ENCODE peak calls at places on chromosomes 13 and 19, in ten cellular contexts. One of them, this sample, is unnamed.

GRCh38 chr19:10453852-10454251 is 33.5 kb downstream of the PDE4A start:
- DNase-seq in cardiac fibroblast: no peak
- DNase-seq in HFF-Myc: no peak
- DNase-seq in AG10803: no peak
- DNase-seq in lower leg skin: no peak
- DNase-seq in astrocyte: no peak
- DNase-seq in D721Med: peak; percentile 9
- DNase-seq in GM23338: no peak
- DNase-seq in gastrocnemius medialis: no peak
- DNase-seq in ascending aorta: no peak
- DNase-seq in this sample: no peak

GRCh38 chr13:22594041-22594440 is 586.7 kb upstream of the SGCG start:
- DNase-seq in cardiac fibroblast: no peak
- DNase-seq in HFF-Myc: no peak
- DNase-seq in AG10803: no peak
- DNase-seq in lower leg skin: no peak
- DNase-seq in astrocyte: no peak
- DNase-seq in D721Med: no peak
- DNase-seq in GM23338: no peak
- DNase-seq in gastrocnemius medialis: no peak
- DNase-seq in ascending aorta: no peak
- DNase-seq in this sample: no peak

GRCh38 chr13:35283856-35284255 is 192.6 kb downstream of the MAB21L1 start:
- DNase-seq in cardiac fibroblast: peak; percentile 13
- DNase-seq in HFF-Myc: peak; percentile 31
- DNase-seq in AG10803: peak; percentile 22
- DNase-seq in lower leg skin: no peak
- DNase-seq in astrocyte: peak; percentile 8
- DNase-seq in D721Med: no peak
- DNase-seq in GM23338: no peak
- DNase-seq in gastrocnemius medialis: no peak
- DNase-seq in ascending aorta: no peak
- DNase-seq in this sample: no peak

GRCh38 chr19:12943437-12944044 is 2.1 kb upstream of the RAD23A start:
- DNase-seq in cardiac fibroblast: no peak
- DNase-seq in HFF-Myc: no peak
- DNase-seq in AG10803: no peak
- DNase-seq in lower leg skin: no peak
- DNase-seq in astrocyte: no peak
- DNase-seq in D721Med: no peak
- DNase-seq in GM23338: no peak
- DNase-seq in gastrocnemius medialis: no peak
- DNase-seq in ascending aorta: no peak
- DNase-seq in this sample: no peak

GRCh38 chr19:17183858-17184271 is 31.3 kb upstream of the USE1 start:
- DNase-seq in cardiac fibroblast: no peak
- DNase-seq in HFF-Myc: no peak
- DNase-seq in AG10803: no peak
- DNase-seq in lower leg skin: no peak
- DNase-seq in astrocyte: no peak
- DNase-seq in D721Med: no peak
- DNase-seq in GM23338: no peak
- DNase-seq in gastrocnemius medialis: no peak
- DNase-seq in ascending aorta: no peak
- DNase-seq in this sample: no peak

GRCh38 chr13:23505007-23505406 is 65.2 kb upstream of the TNFRSF19 start:
- DNase-seq in cardiac fibroblast: peak; percentile 26
- DNase-seq in HFF-Myc: no peak
- DNase-seq in AG10803: peak; percentile 87
- DNase-seq in lower leg skin: no peak
- DNase-seq in astrocyte: peak; percentile 81
- DNase-seq in D721Med: no peak
- DNase-seq in GM23338: no peak
- DNase-seq in gastrocnemius medialis: no peak
- DNase-seq in ascending aorta: no peak
- DNase-seq in this sample: no peak

GRCh38 chr19:17220207-17220758 is 5.1 kb downstream of the USE1 start:
- DNase-seq in cardiac fibroblast: peak; percentile 86
- DNase-seq in HFF-Myc: no peak
- DNase-seq in AG10803: peak; percentile 72
- DNase-seq in lower leg skin: no peak
- DNase-seq in astrocyte: peak; percentile 63
- DNase-seq in D721Med: no peak
- DNase-seq in GM23338: no peak
- DNase-seq in gastrocnemius medialis: no peak
- DNase-seq in ascending aorta: no peak
- DNase-seq in this sample: no peak

GRCh38 chr13:81473366-81473899 is 1132.5 kb upstream of the SPRY2 start:
- DNase-seq in cardiac fibroblast: no peak
- DNase-seq in HFF-Myc: no peak
- DNase-seq in AG10803: no peak
- DNase-seq in lower leg skin: no peak
- DNase-seq in astrocyte: no peak
- DNase-seq in D721Med: no peak
- DNase-seq in GM23338: no peak
- DNase-seq in gastrocnemius medialis: no peak
- DNase-seq in ascending aorta: no peak
- DNase-seq in this sample: no peak

GRCh38 chr19:2332341-2333026 is 4.0 kb downstream of the SPPL2B start:
- DNase-seq in cardiac fibroblast: no peak
- DNase-seq in HFF-Myc: no peak
- DNase-seq in AG10803: peak; percentile 54
- DNase-seq in lower leg skin: no peak
- DNase-seq in astrocyte: no peak
- DNase-seq in D721Med: no peak
- DNase-seq in GM23338: no peak
- DNase-seq in gastrocnemius medialis: peak; percentile 52
- DNase-seq in ascending aorta: no peak
- DNase-seq in this sample: no peak

GRCh38 chr19:45446295-45446694 is 21.5 kb upstream of the FOSB start:
- DNase-seq in cardiac fibroblast: peak; percentile 67
- DNase-seq in HFF-Myc: no peak
- DNase-seq in AG10803: peak; percentile 48
- DNase-seq in lower leg skin: no peak
- DNase-seq in astrocyte: no peak
- DNase-seq in D721Med: no peak
- DNase-seq in GM23338: peak; percentile 71
- DNase-seq in gastrocnemius medialis: no peak
- DNase-seq in ascending aorta: no peak
- DNase-seq in this sample: no peak

GRCh38 chr19:40750285-40751064 is at the start of gene ACTMAP:
- DNase-seq in cardiac fibroblast: peak; percentile 100
- DNase-seq in HFF-Myc: peak; percentile 99
- DNase-seq in AG10803: peak; percentile 100
- DNase-seq in lower leg skin: peak; percentile 100
- DNase-seq in astrocyte: peak; percentile 99
- DNase-seq in D721Med: peak; percentile 89
- DNase-seq in GM23338: peak; percentile 100
- DNase-seq in gastrocnemius medialis: peak; percentile 100
- DNase-seq in ascending aorta: peak; percentile 99
- DNase-seq in this sample: peak; percentile 99

GRCh38 chr13:28338202-28338601 is 156.7 kb downstream of the FLT1 start:
- DNase-seq in cardiac fibroblast: no peak
- DNase-seq in HFF-Myc: no peak
- DNase-seq in AG10803: no peak
- DNase-seq in lower leg skin: no peak
- DNase-seq in astrocyte: peak; percentile 84
- DNase-seq in D721Med: no peak
- DNase-seq in GM23338: no peak
- DNase-seq in gastrocnemius medialis: no peak
- DNase-seq in ascending aorta: no peak
- DNase-seq in this sample: no peak

GRCh38 chr13:28337196-28338045 is 157.5 kb downstream of the FLT1 start:
- DNase-seq in cardiac fibroblast: peak; percentile 83
- DNase-seq in HFF-Myc: peak; percentile 79
- DNase-seq in AG10803: peak; percentile 89
- DNase-seq in lower leg skin: no peak
- DNase-seq in astrocyte: peak; percentile 80
- DNase-seq in D721Med: no peak
- DNase-seq in GM23338: no peak
- DNase-seq in gastrocnemius medialis: no peak
- DNase-seq in ascending aorta: no peak
- DNase-seq in this sample: no peak

GRCh38 chr13:28340272-28340793 is 154.6 kb downstream of the FLT1 start:
- DNase-seq in cardiac fibroblast: no peak
- DNase-seq in HFF-Myc: no peak
- DNase-seq in AG10803: peak; percentile 63
- DNase-seq in lower leg skin: no peak
- DNase-seq in astrocyte: peak; percentile 81
- DNase-seq in D721Med: no peak
- DNase-seq in GM23338: no peak
- DNase-seq in gastrocnemius medialis: no peak
- DNase-seq in ascending aorta: no peak
- DNase-seq in this sample: no peak

GRCh38 chr13:28338742-28339141 is 156.2 kb downstream of the FLT1 start:
- DNase-seq in cardiac fibroblast: no peak
- DNase-seq in HFF-Myc: no peak
- DNase-seq in AG10803: no peak
- DNase-seq in lower leg skin: no peak
- DNase-seq in astrocyte: no peak
- DNase-seq in D721Med: no peak
- DNase-seq in GM23338: no peak
- DNase-seq in gastrocnemius medialis: no peak
- DNase-seq in ascending aorta: no peak
- DNase-seq in this sample: no peak

DNA sequence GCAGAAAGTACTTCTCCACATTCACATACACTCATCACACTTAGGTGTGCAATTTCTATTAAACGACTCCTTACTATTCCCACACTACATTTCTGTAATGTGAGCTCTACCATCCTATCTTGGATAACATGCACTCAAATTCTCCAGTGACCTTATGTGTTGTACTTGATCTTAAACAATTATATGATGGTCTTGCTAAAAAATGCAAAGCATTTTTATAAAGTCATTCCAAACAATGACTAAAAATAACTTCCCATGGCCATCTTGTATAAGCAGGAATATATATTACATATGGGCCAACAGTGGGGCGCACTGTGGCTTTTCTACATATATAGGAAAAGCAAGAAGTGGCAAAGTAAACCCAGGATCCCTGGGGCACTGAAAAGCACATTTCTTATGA is 155.5 kb downstream of the FLT1 start:
- DNase-seq in cardiac fibroblast: no peak
- DNase-seq in HFF-Myc: no peak
- DNase-seq in AG10803: peak; percentile 39
- DNase-seq in lower leg skin: no peak
- DNase-seq in astrocyte: peak; percentile 65
- DNase-seq in D721Med: no peak
- DNase-seq in GM23338: no peak
- DNase-seq in gastrocnemius medialis: no peak
- DNase-seq in ascending aorta: no peak
- DNase-seq in this sample: no peak
- TF ChIP-seq CTCF in cardiac fibroblast: no peak
- TF ChIP-seq CTCF in HFF-Myc: no peak
- TF ChIP-seq CTCF in AG10803: no peak
- TF ChIP-seq CTCF in lower leg skin: no peak
- TF ChIP-seq CTCF in astrocyte: no peak
- TF ChIP-seq CTCF in D721Med: no peak
- TF ChIP-seq CTCF in GM23338: no peak
- TF ChIP-seq CTCF in gastrocnemius medialis: no peak
- TF ChIP-seq CTCF in ascending aorta: no peak
- TF ChIP-seq CTCF in this sample: no peak

GRCh38 chr19:4260605-4261191 is 13.8 kb downstream of the YJU2 start:
- DNase-seq in cardiac fibroblast: no peak
- DNase-seq in HFF-Myc: no peak
- DNase-seq in AG10803: no peak
- DNase-seq in lower leg skin: no peak
- DNase-seq in astrocyte: no peak
- DNase-seq in D721Med: no peak
- DNase-seq in GM23338: no peak
- DNase-seq in gastrocnemius medialis: no peak
- DNase-seq in ascending aorta: no peak
- DNase-seq in this sample: no peak
- TF ChIP-seq CTCF in cardiac fibroblast: no peak
- TF ChIP-seq CTCF in HFF-Myc: no peak
- TF ChIP-seq CTCF in AG10803: no peak
- TF ChIP-seq CTCF in lower leg skin: no peak
- TF ChIP-seq CTCF in astrocyte: no peak
- TF ChIP-seq CTCF in D721Med: no peak
- TF ChIP-seq CTCF in GM23338: no peak
- TF ChIP-seq CTCF in gastrocnemius medialis: no peak
- TF ChIP-seq CTCF in ascending aorta: no peak
- TF ChIP-seq CTCF in this sample: no peak

DNA sequence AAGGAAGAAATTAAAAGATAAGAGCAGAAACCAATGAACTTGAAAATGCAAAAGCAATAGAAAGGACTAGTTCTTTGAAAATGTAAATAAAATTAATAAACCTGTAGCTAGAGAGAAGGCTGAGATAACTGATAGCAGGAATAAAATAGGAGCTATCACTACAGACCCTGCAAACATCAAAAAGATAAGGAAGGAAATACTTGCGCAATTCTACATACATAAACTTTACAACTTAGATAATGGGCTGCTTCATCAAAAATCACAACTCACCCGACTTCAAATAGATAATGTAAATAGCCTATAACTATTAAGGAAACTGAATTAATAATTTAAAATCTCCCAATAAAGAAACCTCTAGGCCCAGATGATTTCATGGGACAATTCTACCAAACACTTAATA is 3.5 kb upstream of the ATP4B start:
- DNase-seq in cardiac fibroblast: no peak
- DNase-seq in HFF-Myc: no peak
- DNase-seq in AG10803: no peak
- DNase-seq in lower leg skin: no peak
- DNase-seq in astrocyte: no peak
- DNase-seq in D721Med: no peak
- DNase-seq in GM23338: no peak
- DNase-seq in gastrocnemius medialis: no peak
- DNase-seq in ascending aorta: no peak
- DNase-seq in this sample: no peak
- TF ChIP-seq CTCF in cardiac fibroblast: no peak
- TF ChIP-seq CTCF in HFF-Myc: no peak
- TF ChIP-seq CTCF in AG10803: no peak
- TF ChIP-seq CTCF in lower leg skin: no peak
- TF ChIP-seq CTCF in astrocyte: no peak
- TF ChIP-seq CTCF in D721Med: no peak
- TF ChIP-seq CTCF in GM23338: no peak
- TF ChIP-seq CTCF in gastrocnemius medialis: no peak
- TF ChIP-seq CTCF in ascending aorta: no peak
- TF ChIP-seq CTCF in this sample: no peak

DNA sequence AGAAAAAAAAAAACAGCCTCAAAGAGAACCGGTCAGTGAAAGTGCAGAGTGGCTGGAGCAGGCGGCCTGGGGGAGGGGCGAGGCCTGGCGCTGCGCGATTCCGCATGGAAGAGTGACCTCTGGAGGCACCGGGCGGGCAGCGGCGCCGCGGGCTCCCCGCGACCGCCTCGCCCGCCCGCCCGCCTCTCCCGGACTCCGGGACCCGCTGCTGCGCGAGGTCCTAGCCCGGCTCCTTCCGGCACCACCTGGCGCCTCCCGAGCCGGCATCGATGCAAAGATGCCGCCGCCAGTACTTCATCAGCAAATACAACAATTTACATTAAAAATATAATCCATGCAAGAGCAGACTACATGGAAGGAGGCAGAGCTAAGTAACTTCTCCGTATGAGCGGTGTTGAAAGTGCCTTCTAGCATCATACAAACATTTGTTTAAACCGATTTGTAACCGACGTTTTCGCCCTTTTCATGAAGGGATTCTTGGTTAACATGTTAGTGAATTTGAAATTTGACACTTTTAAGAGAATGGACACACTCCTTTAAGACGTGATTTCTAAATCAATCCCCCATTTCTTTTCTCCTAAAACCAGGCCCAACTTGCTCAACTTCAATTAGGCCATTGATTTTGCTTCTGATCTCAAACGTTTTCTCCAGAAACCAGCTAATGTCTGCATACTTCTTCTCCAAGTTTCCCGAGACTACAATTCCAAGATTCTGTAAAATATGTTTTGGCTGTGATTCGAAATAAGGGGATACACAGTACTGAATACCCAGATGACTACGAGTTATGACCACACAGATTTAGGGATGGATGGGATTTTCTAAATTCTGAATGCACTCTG is 2.1 kb downstream of the EFNB2 start:
- DNase-seq in cardiac fibroblast: peak; percentile 88
- DNase-seq in HFF-Myc: no peak
- DNase-seq in AG10803: peak; percentile 78
- DNase-seq in lower leg skin: peak; percentile 94
- DNase-seq in astrocyte: peak; percentile 69
- DNase-seq in D721Med: peak; percentile 28
- DNase-seq in GM23338: peak; percentile 88
- DNase-seq in gastrocnemius medialis: peak; percentile 75
- DNase-seq in ascending aorta: no peak
- DNase-seq in this sample: peak; percentile 77
- TF ChIP-seq CTCF in cardiac fibroblast: peak; percentile 31
- TF ChIP-seq CTCF in HFF-Myc: peak; percentile 25
- TF ChIP-seq CTCF in AG10803: peak; percentile 53
- TF ChIP-seq CTCF in lower leg skin: no peak
- TF ChIP-seq CTCF in astrocyte: peak; percentile 37
- TF ChIP-seq CTCF in D721Med: peak; percentile 25
- TF ChIP-seq CTCF in GM23338: peak; percentile 71
- TF ChIP-seq CTCF in gastrocnemius medialis: peak; percentile 57
- TF ChIP-seq CTCF in ascending aorta: peak; percentile 53
- TF ChIP-seq CTCF in this sample: peak; percentile 50

This sample was measured in mesothelial cell of epicardium.